ENCODE peak calls at places on chromosomes 7 and 10, in five cellular contexts. One of them, this sample, is unnamed.

GRCh38 chr10:132486539-132487121 is 51.0 kb upstream of the INPP5A start:
- DNase-seq in GM12878: no peak
- DNase-seq in WTC11: peak; percentile 18
- DNase-seq in A549: no peak
- DNase-seq in K562: no peak
- DNase-seq in this sample: no peak

GRCh38 chr10:11647676-11648075 is 36.2 kb upstream of the USP6NL start:
- DNase-seq in K562: no peak
- DNase-seq in WTC11: no peak
- DNase-seq in A549: no peak
- DNase-seq in GM12878: no peak
- DNase-seq in this sample: no peak

GRCh38 chr7:133724694-133725093 is 402.4 kb upstream of the LRGUK start:
- DNase-seq in WTC11: no peak
- DNase-seq in K562: no peak
- DNase-seq in A549: no peak
- DNase-seq in GM12878: no peak
- DNase-seq in this sample: no peak

GRCh38 chr7:46993396-46993795 is 588.5 kb downstream of the TNS3 start:
- DNase-seq in A549: no peak
- DNase-seq in WTC11: no peak
- DNase-seq in K562: no peak
- DNase-seq in GM12878: no peak
- DNase-seq in this sample: no peak

GRCh38 chr7:2785071-2785500 is 59.0 kb downstream of the GNA12 start:
- DNase-seq in GM12878: peak; percentile 40
- DNase-seq in A549: no peak
- DNase-seq in WTC11: no peak
- DNase-seq in K562: no peak
- DNase-seq in this sample: no peak

GRCh38 chr7:93574269-93574645 is 267 bp downstream of the CALCR start:
- DNase-seq in GM12878: no peak
- DNase-seq in A549: no peak
- DNase-seq in WTC11: no peak
- DNase-seq in K562: no peak
- DNase-seq in this sample: no peak

GRCh38 chr7:116500071-116500853 is 724 bp downstream of the CAV2 start:
- DNase-seq in A549: no peak
- DNase-seq in K562: peak; percentile 37
- DNase-seq in GM12878: no peak
- DNase-seq in WTC11: peak; percentile 28
- DNase-seq in this sample: no peak

GRCh38 chr7:88217675-88218427 is 2.0 kb downstream of the SRI start:
- DNase-seq in K562: peak; percentile 28
- DNase-seq in A549: no peak
- DNase-seq in WTC11: no peak
- DNase-seq in GM12878: peak; percentile 83
- DNase-seq in this sample: no peak

GRCh38 chr10:72204296-72204695 is 11.5 kb upstream of the ANAPC16 start:
- DNase-seq in WTC11: no peak
- DNase-seq in K562: no peak
- DNase-seq in GM12878: no peak
- DNase-seq in A549: no peak
- DNase-seq in this sample: no peak

GRCh38 chr10:62075912-62076311 is 174.4 kb downstream of the ARID5B start:
- DNase-seq in A549: no peak
- DNase-seq in K562: no peak
- DNase-seq in GM12878: no peak
- DNase-seq in WTC11: no peak
- DNase-seq in this sample: no peak

GRCh38 chr7:39811161-39811614 is 138.9 kb upstream of the CDK13 start:
- DNase-seq in WTC11: no peak
- DNase-seq in GM12878: no peak
- DNase-seq in K562: no peak
- DNase-seq in A549: no peak
- DNase-seq in this sample: no peak

GRCh38 chr7:128947854-128948253 is 10.1 kb downstream of the IRF5 start:
- DNase-seq in K562: no peak
- DNase-seq in GM12878: no peak
- DNase-seq in A549: no peak
- DNase-seq in WTC11: no peak
- DNase-seq in this sample: no peak

DNA sequence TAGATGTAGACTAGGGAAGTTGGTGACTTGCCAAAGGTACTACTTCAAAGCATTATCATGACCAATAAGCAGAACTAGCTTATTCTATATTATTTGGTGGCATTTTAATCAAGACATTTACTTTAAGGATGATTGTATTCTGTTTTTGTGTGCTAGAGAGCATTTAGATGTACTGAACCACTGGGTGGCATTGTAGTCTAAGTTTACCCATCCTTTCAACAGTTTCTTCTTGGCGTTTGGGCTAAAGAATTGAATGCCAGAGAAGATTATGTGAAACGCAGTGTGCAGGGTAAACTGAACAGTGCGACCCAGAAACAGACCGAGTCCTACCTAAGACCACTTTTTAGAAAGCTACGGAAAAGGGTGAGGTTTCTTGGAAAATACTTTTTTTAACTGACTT is 26.8 kb downstream of the PRPF18 start:
- DNase-seq in A549: peak; percentile 13
- DNase-seq in GM12878: no peak
- DNase-seq in WTC11: no peak
- DNase-seq in K562: no peak
- DNase-seq in this sample: no peak
- TF ChIP-seq ESRRA in A549: no peak
- TF ChIP-seq ESRRA in GM12878: no peak
- TF ChIP-seq ESRRA in WTC11: no peak
- TF ChIP-seq ESRRA in K562: no peak
- TF ChIP-seq ESRRA in this sample: no peak

GRCh38 chr7:113831509-113831908 is 87.3 kb downstream of the PPP1R3A start:
- DNase-seq in A549: no peak
- DNase-seq in WTC11: no peak
- DNase-seq in GM12878: no peak
- DNase-seq in K562: no peak
- DNase-seq in this sample: no peak
- TF ChIP-seq ESRRA in A549: no peak
- TF ChIP-seq ESRRA in WTC11: no peak
- TF ChIP-seq ESRRA in GM12878: no peak
- TF ChIP-seq ESRRA in K562: no peak
- TF ChIP-seq ESRRA in this sample: no peak

GRCh38 chr10:86299562-86299961 is 67.0 kb downstream of the GRID1 start:
- DNase-seq in A549: no peak
- DNase-seq in K562: no peak
- DNase-seq in WTC11: no peak
- DNase-seq in GM12878: no peak
- DNase-seq in this sample: no peak
- TF ChIP-seq ESRRA in A549: no peak
- TF ChIP-seq ESRRA in K562: no peak
- TF ChIP-seq ESRRA in WTC11: no peak
- TF ChIP-seq ESRRA in GM12878: no peak
- TF ChIP-seq ESRRA in this sample: no peak

GRCh38 chr7:14858866-14859265 is 43.7 kb downstream of the DGKB start:
- DNase-seq in WTC11: no peak
- DNase-seq in GM12878: no peak
- DNase-seq in A549: no peak
- DNase-seq in K562: no peak
- DNase-seq in this sample: no peak

GRCh38 chr7:14855033-14855794 is 47.3 kb downstream of the DGKB start:
- DNase-seq in GM12878: no peak
- DNase-seq in A549: no peak
- DNase-seq in K562: no peak
- DNase-seq in WTC11: no peak
- DNase-seq in this sample: no peak

GRCh38 chr7:14859267-14859666 is 43.3 kb downstream of the DGKB start:
- DNase-seq in K562: no peak
- DNase-seq in WTC11: no peak
- DNase-seq in GM12878: no peak
- DNase-seq in A549: no peak
- DNase-seq in this sample: no peak

GRCh38 chr7:14861456-14861855 is 41.1 kb downstream of the DGKB start:
- DNase-seq in WTC11: no peak
- DNase-seq in GM12878: no peak
- DNase-seq in K562: no peak
- DNase-seq in A549: no peak
- DNase-seq in this sample: no peak

GRCh38 chr7:14858410-14858809 is 44.1 kb downstream of the DGKB start:
- DNase-seq in K562: no peak
- DNase-seq in GM12878: no peak
- DNase-seq in WTC11: no peak
- DNase-seq in A549: no peak
- DNase-seq in this sample: no peak
- TF ChIP-seq ESRRA in K562: no peak
- TF ChIP-seq ESRRA in GM12878: no peak
- TF ChIP-seq ESRRA in WTC11: no peak
- TF ChIP-seq ESRRA in A549: no peak
- TF ChIP-seq ESRRA in this sample: no peak